ENCODE peak calls at places on chromosomes 5 and 9, in five cellular contexts. F, K, E, N and Y are unnamed samples.

GRCh38 chr5:16596541-16596940 is 20.3 kb downstream of the RETREG1 start:
- DNase-seq in F (no peak), K (no peak), E (no peak), N (no peak), Y (no peak)

GRCh38 chr9:79664375-79664825 is 92.6 kb downstream of the TLE4 start:
- DNase-seq in F (no peak), K (no peak), E (no peak), N (no peak), Y (no peak)

GRCh38 chr9:130846487-130847305 is 11.6 kb downstream of the ABL1 start:
- DNase-seq in F (peak; percentile 82), K (no peak), E (no peak), N (no peak), Y (peak; percentile 65)

GRCh38 chr5:129905467-129906176 is 1.4 kb downstream of the CHSY3 start:
- DNase-seq in F (peak; percentile 54), K (peak; percentile 33), E (no peak), N (no peak), Y (no peak)

GRCh38 chr9:114097613-114098020 is 1.5 kb downstream of the KIF12 start:
- DNase-seq in F (no peak), K (no peak), E (no peak), N (no peak), Y (no peak)

GRCh38 chr5:11239261-11239660 is 478.2 kb upstream of the DAP start:
- DNase-seq in F (no peak), K (no peak), E (no peak), N (no peak), Y (no peak)

GRCh38 chr5:64594601-64595518 is 89.0 kb downstream of the RGS7BP start:
- DNase-seq in F (no peak), K (peak; percentile 12), E (no peak), N (no peak), Y (no peak)

GRCh38 chr9:68973619-68974018 is 40.3 kb downstream of the PRKACG start:
- DNase-seq in F (no peak), K (no peak), E (no peak), N (no peak), Y (no peak)

GRCh38 chr9:7368410-7369292 is 430.9 kb downstream of the DMAC1 start:
- DNase-seq in F (no peak), K (no peak), E (no peak), N (no peak), Y (peak; percentile 97)

GRCh38 chr9:121494192-121494591 is 5.5 kb downstream of the GGTA1 start:
- DNase-seq in F (no peak), K (no peak), E (no peak), N (no peak), Y (no peak)

GRCh38 chr5:67774153-67774552 is 441.4 kb upstream of the PIK3R1 start:
- DNase-seq in F (no peak), K (no peak), E (no peak), N (no peak), Y (no peak)

GRCh38 chr9:120928720-120929389 is 2.3 kb upstream of the TRAF1 start:
- DNase-seq in F (peak; percentile 87), K (peak; percentile 74), E (peak; percentile 66), N (no peak), Y (peak; percentile 59)

GRCh38 chr9:4796988-4797956 is 4.5 kb downstream of the RCL1 start:
- DNase-seq in F (no peak), K (peak; percentile 15), E (no peak), N (no peak), Y (peak; percentile 54)

GRCh38 chr5:90161399-90161798 is 248.2 kb downstream of the CETN3 start:
- DNase-seq in F (peak; percentile 70), K (peak; percentile 40), E (no peak), N (no peak), Y (peak; percentile 56)

GRCh38 chr9:28389411-28389810 is 816.1 kb upstream of the C9orf72 start:
- DNase-seq in F (no peak), K (no peak), E (no peak), N (no peak), Y (no peak)

GRCh38 chr5:127723571-127723970 is 20.4 kb downstream of the CCDC192 start:
- DNase-seq in F (peak; percentile 65), K (no peak), E (no peak), N (no peak), Y (peak; percentile 38)

GRCh38 chr5:16970260-16970659 is 34.2 kb upstream of the MYO10 start:
- DNase-seq in F (no peak), K (no peak), E (no peak), N (no peak), Y (no peak)

GRCh38 chr9:8188720-8189407 is 389.3 kb upstream of the DMAC1 start:
- DNase-seq in F (no peak), K (no peak), E (no peak), N (no peak), Y (peak; percentile 21)